ENCODE peak calls at places on chromosomes 1 and 21, in six cellular contexts. O is AG10803; S is pancreas; A is heart right ventricle; V is stimulated activated naive CD4-positive, alpha-beta T cell treated with Interleukin-2 at 50 U/mL for 16 hours; H is right atrium auricular region. C is an unnamed sample.

GRCh38 chr1:102434421-102434820 is 437.7 kb upstream of the OLFM3 start:
- DNase-seq in S (no peak), A (no peak), V (no peak), O (no peak), H (no peak), C (no peak)

GRCh38 chr21:34653522-34653921 is 15.3 kb upstream of the CLIC6 start:
- DNase-seq in H (no peak), A (no peak), O (no peak), V (no peak), S (no peak), C (no peak)

GRCh38 chr21:31334648-31335121 is 9.4 kb downstream of the TIAM1 start:
- DNase-seq in H (no peak), A (no peak), O (no peak), S (no peak), V (no peak), C (no peak)

GRCh38 chr1:231636157-231636556 is 9.6 kb downstream of the DISC1 start:
- DNase-seq in H (no peak), A (no peak), S (no peak), O (peak; percentile 57), V (no peak), C (no peak)

GRCh38 chr1:245987997-245988392 is 519.1 kb downstream of the SMYD3 start:
- DNase-seq in H (no peak), A (no peak), O (no peak), V (no peak), S (no peak), C (no peak)

GRCh38 chr1:7526196-7526866 is 244.8 kb upstream of the VAMP3 start:
- DNase-seq in O (no peak), H (no peak), S (no peak), V (no peak), A (no peak), C (peak; percentile 26)

GRCh38 chr1:87106867-87107266 is 192.4 kb downstream of the HS2ST1 start:
- DNase-seq in S (no peak), V (no peak), H (no peak), A (no peak), O (no peak), C (no peak)

GRCh38 chr1:24984800-24985552 is 54.9 kb upstream of the RUNX3 start:
- DNase-seq in O (no peak), A (no peak), S (no peak), V (no peak), H (no peak), C (no peak)

GRCh38 chr1:229947968-229948367 is 119.1 kb upstream of the GALNT2 start:
- DNase-seq in O (no peak), S (no peak), V (no peak), A (no peak), H (no peak), C (no peak)

GRCh38 chr1:24795236-24795635 is 50.0 kb downstream of the CLIC4 start:
- DNase-seq in V (no peak), A (no peak), H (no peak), S (no peak), O (peak; percentile 41), C (no peak)

GRCh38 chr1:36511804-36512798 is 29.4 kb upstream of the CSF3R start:
- DNase-seq in S (no peak), A (no peak), H (no peak), V (no peak), O (no peak), C (peak; percentile 8)

GRCh38 chr1:91026320-91026719 is 4.5 kb upstream of the ZNF644 start:
- DNase-seq in A (no peak), S (no peak), V (no peak), H (no peak), O (no peak), C (no peak)

GRCh38 chr21:41681336-41681801 is 85.5 kb downstream of the RIPK4 start:
- DNase-seq in O (no peak), H (no peak), V (no peak), S (peak; percentile 59), A (no peak), C (no peak)

GRCh38 chr1:46196609-46197008 is 1.6 kb downstream of the POMGNT1 start:
- DNase-seq in A (no peak), V (no peak), H (no peak), O (no peak), S (no peak), C (no peak)

GRCh38 chr1:31976401-31976800 is 37.3 kb upstream of the KHDRBS1 start:
- DNase-seq in V (no peak), S (no peak), H (no peak), O (peak; percentile 77), A (no peak), C (no peak)

GRCh38 chr1:40076895-40077312 is 20.1 kb downstream of the PPT1 start:
- DNase-seq in V (no peak), H (no peak), O (peak; percentile 91), S (no peak), A (no peak), C (no peak)

GRCh38 chr1:153417136-153417888 is 992 bp downstream of the S100A7A start:
- DNase-seq in S (no peak), H (peak; percentile 32), A (no peak), O (no peak), V (no peak), C (no peak)

GRCh38 chr1:10033359-10033845 is 644 bp downstream of the UBE4B start:
- DNase-seq in H (no peak), V (peak; percentile 27), A (no peak), O (peak; percentile 24), S (peak; percentile 33), C (peak; percentile 47)

GRCh38 chr21:15293251-15293650 is 228.5 kb upstream of the NRIP1 start:
- DNase-seq in H (no peak), V (no peak), S (no peak), A (no peak), O (peak; percentile 84), C (peak; percentile 78)

GRCh38 chr1:191022856-191023255 is 545.2 kb upstream of the BRINP3 start:
- DNase-seq in V (no peak), S (no peak), A (no peak), H (no peak), O (no peak), C (no peak)

GRCh38 chr1:235843458-235843857 is 23.2 kb downstream of the LYST start:
- DNase-seq in H (no peak), S (no peak), V (no peak), O (peak; percentile 59), A (no peak), C (peak; percentile 59)

GRCh38 chr1:209220048-209220524 is 363.4 kb upstream of the CAMK1G start:
- DNase-seq in O (no peak), A (no peak), S (no peak), V (no peak), H (no peak), C (no peak)

GRCh38 chr1:8963940-8964339 is 18.3 kb downstream of the CA6 start:
- DNase-seq in H (no peak), A (no peak), O (no peak), S (no peak), V (no peak), C (no peak)

GRCh38 chr1:36365310-36365895 is 20.3 kb downstream of the STK40 start:
- DNase-seq in H (no peak), O (peak; percentile 91), A (peak; percentile 62), V (no peak), S (no peak), C (no peak)

GRCh38 chr1:97538113-97538512 is 382.7 kb downstream of the DPYD start:
- DNase-seq in V (no peak), H (no peak), O (no peak), S (no peak), A (no peak), C (no peak)

GRCh38 chr1:151158311-151158710 is 1.9 kb downstream of the TNFAIP8L2 start:
- DNase-seq in S (no peak), A (no peak), H (no peak), O (no peak), V (peak; percentile 35), C (no peak)

GRCh38 chr1:20216574-20216973 is 30.3 kb upstream of the PLA2G2C start:
- DNase-seq in O (peak; percentile 7), H (no peak), V (no peak), A (no peak), S (no peak), C (no peak)

GRCh38 chr1:67918067-67918466 is 84.8 kb upstream of the GNG12 start:
- DNase-seq in H (no peak), A (no peak), S (no peak), V (no peak), O (no peak), C (no peak)

GRCh38 chr1:111747282-111747734 is 8.1 kb upstream of the INKA2 start:
- DNase-seq in A (no peak), H (peak; percentile 68), O (peak; percentile 70), S (peak; percentile 37), V (peak; percentile 37), C (peak; percentile 88)

GRCh38 chr1:9655127-9655723 is 3.7 kb downstream of the PIK3CD start:
- DNase-seq in H (no peak), V (peak; percentile 79), A (no peak), O (no peak), S (no peak), C (no peak)

GRCh38 chr1:163144418-163144817 is 58.3 kb downstream of the RGS5 start:
- DNase-seq in A (no peak), H (no peak), O (no peak), V (no peak), S (no peak), C (no peak)

GRCh38 chr1:175646439-175647209 is 96.8 kb downstream of the TNR start:
- DNase-seq in V (no peak), O (no peak), A (no peak), S (no peak), H (no peak), C (no peak)

GRCh38 chr1:18299441-18300338 is 181.0 kb upstream of the KLHDC7A start:
- DNase-seq in H (no peak), V (no peak), O (peak; percentile 1), A (no peak), S (peak; percentile 21), C (peak; percentile 42)

GRCh38 chr1:43274125-43274803 is 4.5 kb downstream of the TMEM125 start:
- DNase-seq in V (peak; percentile 8), H (no peak), O (peak; percentile 38), A (no peak), S (no peak), C (no peak)

C was measured in LoVo.